ENCODE peak calls at places on chromosome 16, in eight cellular contexts. O is activated CD4-positive, alpha-beta T cell treated with anti-CD3 and anti-CD28 coated beads, Interleukin-2, amount 50 U/mL, for 48 hours; X is neural progenitor cell; H is GM12864; N is activated naive CD4-positive, alpha-beta T cell; V is GM19239; Y is colonic mucosa; U is cardiac septum. Q is an unnamed sample.

GRCh38 chr16:85534536-85535351 is 78.4 kb upstream of the GSE1 start:
- DNase-seq in Y (no peak), N (no peak), U (no peak), V (no peak), O (no peak), X (no peak), H (no peak), Q (no peak)

GRCh38 chr16:10552998-10553491 is 27.4 kb downstream of the EMP2 start:
- DNase-seq in X (peak; percentile 35), U (peak; percentile 79), O (peak; percentile 59), N (peak; percentile 29), V (peak; percentile 85), H (peak; percentile 71), Y (peak; percentile 34), Q (no peak)

GRCh38 chr16:31052131-31052530 is 18.8 kb downstream of the STX4 start:
- DNase-seq in X (no peak), H (no peak), N (no peak), U (no peak), V (no peak), Y (no peak), O (no peak), Q (no peak)

GRCh38 chr16:89923640-89924297 is 627 bp downstream of the TUBB3 start:
- DNase-seq in Y (no peak), O (no peak), U (no peak), H (no peak), N (no peak), X (peak; percentile 75), V (no peak), Q (no peak)

GRCh38 chr16:50121278-50121677 is 31.8 kb upstream of the TENT4B start:
- DNase-seq in Y (no peak), N (no peak), U (no peak), V (no peak), X (no peak), O (peak; percentile 3), H (peak; percentile 49), Q (no peak)

GRCh38 chr16:71461686-71462648 is at the start of gene ZNF23:
- DNase-seq in X (peak; percentile 88), H (peak; percentile 33), V (peak; percentile 94), O (peak; percentile 78), U (peak; percentile 94), N (peak; percentile 71), Y (peak; percentile 86), Q (peak; percentile 88)

GRCh38 chr16:28607116-28607623 is 2.7 kb downstream of the SULT1A1 start:
- DNase-seq in N (no peak), U (no peak), O (no peak), V (no peak), X (no peak), Y (no peak), H (no peak), Q (no peak)

GRCh38 chr16:11401161-11402050 is 56.1 kb downstream of the RMI2 start:
- DNase-seq in H (no peak), O (no peak), V (no peak), X (no peak), N (no peak), Y (no peak), U (peak; percentile 77), Q (no peak)

GRCh38 chr16:8848939-8849391 is 19.8 kb downstream of the CARHSP1 start:
- DNase-seq in O (no peak), X (no peak), N (no peak), V (no peak), H (no peak), U (peak; percentile 27), Y (no peak), Q (no peak)

GRCh38 chr16:86775401-86775985 is 197.1 kb downstream of the FOXL1 start:
- DNase-seq in O (no peak), V (no peak), N (no peak), X (peak; percentile 45), Y (no peak), U (no peak), H (no peak), Q (no peak)

GRCh38 chr16:58509256-58510096 is 5.8 kb upstream of the SETD6 start:
- DNase-seq in Y (no peak), H (no peak), U (no peak), N (no peak), O (no peak), V (no peak), X (no peak), Q (no peak)

GRCh38 chr16:11583171-11583570 is 3.5 kb downstream of the LITAF start:
- DNase-seq in N (no peak), U (no peak), V (no peak), Y (no peak), O (no peak), X (no peak), H (no peak), Q (no peak)

GRCh38 chr16:4517812-4518211 is 20.8 kb downstream of the CDIP1 start:
- DNase-seq in N (no peak), V (no peak), Y (no peak), O (no peak), X (peak; percentile 82), U (no peak), H (no peak), Q (no peak)

GRCh38 chr16:54233626-54234025 is 53.0 kb downstream of the IRX3 start:
- DNase-seq in V (no peak), Y (no peak), U (peak; percentile 66), X (no peak), H (no peak), N (no peak), O (no peak), Q (no peak)

Q was measured in type B pancreatic cell.